ENCODE peak calls at places on chromosome 17, in nine cellular contexts. One of them, this sample, is unnamed.

GRCh38 chr17:75996665-75997590 is 3.7 kb upstream of the CDK3 start:
- DNase-seq in GM12864: no peak
- DNase-seq in HL-60: peak
- DNase-seq in Daoy: peak
- DNase-seq in keratinocyte: no peak
- DNase-seq in cardiac fibroblast: peak
- DNase-seq in AG08395: peak
- DNase-seq in heart left ventricle: no peak
- DNase-seq in islet precursor cell: peak
- DNase-seq in this sample: no peak

GRCh38 chr17:2054262-2054739 is 602 bp upstream of the HIC1 start:
- DNase-seq in GM12864: no peak
- DNase-seq in AG08395: no peak
- DNase-seq in heart left ventricle: peak
- DNase-seq in Daoy: peak
- DNase-seq in HL-60: no peak
- DNase-seq in keratinocyte: no peak
- DNase-seq in islet precursor cell: no peak
- DNase-seq in cardiac fibroblast: peak
- DNase-seq in this sample: no peak

GRCh38 chr17:81583589-81584337 is 31.6 kb upstream of the FAAP100 start:
- DNase-seq in cardiac fibroblast: no peak
- DNase-seq in HL-60: no peak
- DNase-seq in AG08395: no peak
- DNase-seq in heart left ventricle: no peak
- DNase-seq in keratinocyte: no peak
- DNase-seq in GM12864: no peak
- DNase-seq in islet precursor cell: no peak
- DNase-seq in Daoy: no peak
- DNase-seq in this sample: no peak

GRCh38 chr17:17575360-17576251 is 15.9 kb downstream of the PEMT start:
- DNase-seq in HL-60: no peak
- DNase-seq in heart left ventricle: no peak
- DNase-seq in cardiac fibroblast: no peak
- DNase-seq in keratinocyte: no peak
- DNase-seq in islet precursor cell: no peak
- DNase-seq in AG08395: peak
- DNase-seq in GM12864: no peak
- DNase-seq in Daoy: peak
- DNase-seq in this sample: no peak

GRCh38 chr17:49443862-49444261 is 29.2 kb upstream of the PHB1 start:
- DNase-seq in AG08395: peak
- DNase-seq in GM12864: no peak
- DNase-seq in HL-60: no peak
- DNase-seq in heart left ventricle: no peak
- DNase-seq in cardiac fibroblast: peak
- DNase-seq in Daoy: peak
- DNase-seq in islet precursor cell: no peak
- DNase-seq in keratinocyte: no peak
- DNase-seq in this sample: no peak

GRCh38 chr17:10197362-10197720 is 1.1 kb downstream of the GAS7 start:
- DNase-seq in HL-60: no peak
- DNase-seq in heart left ventricle: peak
- DNase-seq in keratinocyte: no peak
- DNase-seq in cardiac fibroblast: no peak
- DNase-seq in AG08395: no peak
- DNase-seq in islet precursor cell: peak
- DNase-seq in GM12864: no peak
- DNase-seq in Daoy: no peak
- DNase-seq in this sample: no peak

GRCh38 chr17:21375757-21376584 is at the start of gene KCNJ12:
- DNase-seq in islet precursor cell: no peak
- DNase-seq in HL-60: no peak
- DNase-seq in cardiac fibroblast: peak
- DNase-seq in Daoy: peak
- DNase-seq in GM12864: no peak
- DNase-seq in heart left ventricle: peak
- DNase-seq in keratinocyte: peak
- DNase-seq in AG08395: peak
- DNase-seq in this sample: no peak

GRCh38 chr17:61822326-61823285 is 40.7 kb downstream of the BRIP1 start:
- DNase-seq in GM12864: no peak
- DNase-seq in cardiac fibroblast: no peak
- DNase-seq in islet precursor cell: no peak
- DNase-seq in AG08395: no peak
- DNase-seq in heart left ventricle: no peak
- DNase-seq in HL-60: no peak
- DNase-seq in Daoy: no peak
- DNase-seq in keratinocyte: no peak
- DNase-seq in this sample: no peak

GRCh38 chr17:69872675-69873262 is 202.3 kb upstream of the KCNJ16 start:
- DNase-seq in keratinocyte: no peak
- DNase-seq in GM12864: no peak
- DNase-seq in islet precursor cell: no peak
- DNase-seq in AG08395: no peak
- DNase-seq in HL-60: no peak
- DNase-seq in heart left ventricle: no peak
- DNase-seq in Daoy: no peak
- DNase-seq in cardiac fibroblast: no peak
- DNase-seq in this sample: no peak

GRCh38 chr17:69525920-69526841 is 111.7 kb downstream of the MAP2K6 start:
- DNase-seq in keratinocyte: no peak
- DNase-seq in cardiac fibroblast: peak
- DNase-seq in Daoy: peak
- DNase-seq in GM12864: peak
- DNase-seq in HL-60: peak
- DNase-seq in AG08395: peak
- DNase-seq in islet precursor cell: peak
- DNase-seq in heart left ventricle: peak
- DNase-seq in this sample: no peak